ENCODE peak calls at places on chromosomes 16 and 17, in four cellular contexts. L is activated T-helper 9 cell treated with anti-CD3 and anti-CD28 coated beads, Interleukin-2, amount 50 U/mL, for 16 hours; J is stomach; H is omental fat pad. R is an unnamed sample.

GRCh38 chr16:50282010-50282538 is 15.7 kb downstream of the ADCY7 start:
- DNase-seq in L (peak), J (peak), H (no peak), R (no peak)

GRCh38 chr16:79632289-79632688 is 31.8 kb upstream of the MAF start:
- DNase-seq in L (no peak), J (no peak), H (no peak), R (no peak)

GRCh38 chr16:56199164-56199563 is 7.9 kb downstream of the GNAO1 start:
- DNase-seq in L (no peak), J (no peak), H (no peak), R (no peak)

GRCh38 chr16:51982715-51983680 is 563.9 kb downstream of the TOX3 start:
- DNase-seq in L (no peak), J (peak), H (no peak), R (peak)

GRCh38 chr16:3086596-3087242 is 12.4 kb downstream of the ZSCAN10 start:
- DNase-seq in L (no peak), J (no peak), H (no peak), R (no peak)

GRCh38 chr17:58059141-58059540 is 24.1 kb upstream of the DYNLL2 start:
- DNase-seq in L (no peak), J (no peak), H (no peak), R (no peak)

GRCh38 chr17:42585353-42585752 is 7.8 kb upstream of the PSMC3IP start:
- DNase-seq in L (no peak), J (no peak), H (no peak), R (no peak)

GRCh38 chr17:82860606-82861392 is 21.0 kb upstream of the ZNF750 start:
- DNase-seq in L (no peak), J (no peak), H (no peak), R (no peak)

GRCh38 chr16:69293401-69293800 is 17.7 kb upstream of the VPS4A start:
- DNase-seq in L (no peak), J (no peak), H (no peak), R (no peak)

GRCh38 chr16:81350306-81350615 is 35.5 kb downstream of the GAN start:
- DNase-seq in L (no peak), J (no peak), H (no peak), R (no peak)

GRCh38 chr17:35749560-35750412 is 3.3 kb downstream of the GAS2L2 start:
- DNase-seq in L (no peak), J (peak), H (no peak), R (no peak)

GRCh38 chr16:80540516-80541305 is at the start of gene DYNLRB2:
- DNase-seq in L (peak), J (peak), H (peak), R (peak)

GRCh38 chr16:35689764-35690163 is 2230.4 kb downstream of the TP53TG3F start:
- DNase-seq in L (no peak), J (no peak), H (no peak), R (peak)

GRCh38 chr16:69709456-69710084 is 16.8 kb downstream of the NQO1 start:
- DNase-seq in L (no peak), J (no peak), H (no peak), R (no peak)

GRCh38 chr16:19515765-19516164 is 6.1 kb downstream of the GDE1 start:
- DNase-seq in L (no peak), J (no peak), H (no peak), R (no peak)

GRCh38 chr17:78783711-78784396 is 1.8 kb upstream of the CYTH1 start:
- DNase-seq in L (no peak), J (no peak), H (no peak), R (no peak)

GRCh38 chr17:37133131-37133530 is 184.4 kb downstream of the AATF start:
- DNase-seq in L (no peak), J (no peak), H (no peak), R (no peak)

GRCh38 chr17:41896726-41897125 is 22.0 kb downstream of the ACLY start:
- DNase-seq in L (no peak), J (no peak), H (no peak), R (no peak)

GRCh38 chr17:58527949-58528348 is 13.5 kb upstream of the MTMR4 start:
- DNase-seq in L (no peak), J (no peak), H (no peak), R (no peak)

GRCh38 chr17:77437017-77437416 is 296.2 kb downstream of the SEC14L1 start:
- DNase-seq in L (no peak), J (no peak), H (no peak), R (no peak)

GRCh38 chr17:57739402-57740224 is 5.5 kb downstream of the CCDC182 start:
- DNase-seq in L (no peak), J (no peak), H (no peak), R (no peak)

GRCh38 chr17:60036796-60037677 is 41.7 kb downstream of the HEATR6 start:
- DNase-seq in L (peak), J (peak), H (peak), R (peak)

GRCh38 chr17:72507370-72507769 is 386.6 kb downstream of the SOX9 start:
- DNase-seq in L (no peak), J (no peak), H (no peak), R (no peak)

GRCh38 chr17:57561072-57561861 is 183.8 kb downstream of the CCDC182 start:
- DNase-seq in L (no peak), J (no peak), H (no peak), R (no peak)

GRCh38 chr16:58381661-58382060 is 10.6 kb upstream of the GINS3 start:
- DNase-seq in L (no peak), J (no peak), H (no peak), R (no peak)

GRCh38 chr17:9465216-9465921 is 110.3 kb downstream of the STX8 start:
- DNase-seq in L (no peak), J (no peak), H (no peak), R (no peak)

GRCh38 chr16:82924075-82924854 is 297.5 kb downstream of the CDH13 start:
- DNase-seq in L (no peak), J (no peak), H (no peak), R (no peak)

GRCh38 chr16:76287466-76287865 is 10.3 kb downstream of the CNTNAP4 start:
- DNase-seq in L (no peak), J (no peak), H (no peak), R (no peak)

GRCh38 chr17:29588561-29589411 is 662 bp downstream of the GIT1 start:
- DNase-seq in L (peak), J (no peak), H (no peak), R (peak)

GRCh38 chr17:46903762-46904672 is 18.9 kb upstream of the GOSR2 start:
- DNase-seq in L (no peak), J (no peak), H (no peak), R (no peak)

GRCh38 chr16:14249291-14250032 is 178.3 kb downstream of the MRTFB start:
- DNase-seq in L (peak), J (peak), H (no peak), R (no peak)

GRCh38 chr17:67215991-67216421 is 29.0 kb downstream of the HELZ start:
- DNase-seq in L (no peak), J (no peak), H (no peak), R (peak)

GRCh38 chr16:58367252-58367651 is 25.0 kb upstream of the GINS3 start:
- DNase-seq in L (no peak), J (no peak), H (no peak), R (no peak)

GRCh38 chr17:50882851-50883250 is 16.7 kb upstream of the TOB1 start:
- DNase-seq in L (no peak), J (no peak), H (no peak), R (peak)

R was measured in left lobe of liver.